ENCODE peak calls at places on chromosome 12, in nine cellular contexts. M is NCI-H510A treated with DMSO at 0.1 percent for 48 hours; X is Jurkat, Clone E6-1; K is A172; V is left cardiac atrium; G is islet precursor cell; L is lung microvascular endothelial cell; B is amniotic stem cell; Y is amygdala. Q is an unnamed sample.

GRCh38 chr12:87157791-87158190 is 871.4 kb downstream of the C12orf50 start:
- DNase-seq in M (no peak), X (no peak), K (peak), V (no peak), G (peak), L (no peak), B (peak), Y (no peak), Q (no peak)

GRCh38 chr12:122681814-122682213 is 21.3 kb downstream of the HCAR2 start:
- DNase-seq in M (no peak), X (no peak), K (no peak), V (no peak), G (no peak), L (no peak), B (no peak), Y (no peak), Q (peak)

GRCh38 chr12:21505888-21506287 is 4.3 kb downstream of the GOLT1B start:
- DNase-seq in M (no peak), X (no peak), K (no peak), V (no peak), G (no peak), L (no peak), B (no peak), Y (no peak), Q (no peak)

GRCh38 chr12:22118206-22118605 is 72.2 kb downstream of the CMAS start:
- DNase-seq in M (no peak), X (no peak), K (no peak), V (no peak), G (no peak), L (no peak), B (no peak), Y (no peak), Q (no peak)

GRCh38 chr12:21065845-21066244 is 65.1 kb upstream of the SLCO1B1 start:
- DNase-seq in M (peak), X (no peak), K (peak), V (no peak), G (no peak), L (no peak), B (no peak), Y (no peak), Q (no peak)

GRCh38 chr12:132427177-132427725 is 62.7 kb upstream of the FBRSL1 start:
- DNase-seq in M (no peak), X (no peak), K (no peak), V (no peak), G (no peak), L (no peak), B (no peak), Y (no peak), Q (no peak)

GRCh38 chr12:109778684-109779083 is 54.5 kb downstream of the TRPV4 start:
- DNase-seq in M (no peak), X (no peak), K (no peak), V (no peak), G (no peak), L (no peak), B (no peak), Y (no peak), Q (no peak)

GRCh38 chr12:22518998-22519397 is 25.3 kb downstream of the C2CD5 start:
- DNase-seq in M (no peak), X (no peak), K (no peak), V (no peak), G (no peak), L (no peak), B (no peak), Y (no peak), Q (no peak)

GRCh38 chr12:130686511-130686981 is 29.6 kb downstream of the RIMBP2 start:
- DNase-seq in M (no peak), X (no peak), K (no peak), V (no peak), G (no peak), L (no peak), B (no peak), Y (no peak), Q (no peak)

GRCh38 chr12:86260183-86260582 is 4.0 kb upstream of the MGAT4C start:
- DNase-seq in M (no peak), X (no peak), K (no peak), V (no peak), G (no peak), L (no peak), B (no peak), Y (no peak), Q (no peak)

GRCh38 chr12:67442347-67442841 is 173.2 kb downstream of the CAND1 start:
- DNase-seq in M (peak), X (no peak), K (no peak), V (no peak), G (no peak), L (no peak), B (no peak), Y (no peak), Q (no peak)

GRCh38 chr12:13537623-13538022 is 341.1 kb downstream of the EMP1 start:
- DNase-seq in M (no peak), X (peak), K (no peak), V (no peak), G (no peak), L (no peak), B (no peak), Y (no peak), Q (no peak)

GRCh38 chr12:52190860-52191729 is 719 bp downstream of the KRT80 start:
- DNase-seq in M (no peak), X (no peak), K (peak), V (no peak), G (no peak), L (no peak), B (no peak), Y (no peak), Q (no peak)

GRCh38 chr12:108633534-108634224 is at the start of gene SELPLG:
- DNase-seq in M (no peak), X (peak), K (no peak), V (peak), G (no peak), L (no peak), B (no peak), Y (peak), Q (peak)

GRCh38 chr12:86230516-86231146 is 25.6 kb downstream of the MGAT4C start:
- DNase-seq in M (no peak), X (no peak), K (peak), V (no peak), G (no peak), L (peak), B (no peak), Y (no peak), Q (no peak)

GRCh38 chr12:107929436-107929835 is 154.9 kb downstream of the ASCL4 start:
- DNase-seq in M (peak), X (peak), K (peak), V (no peak), G (peak), L (peak), B (no peak), Y (no peak), Q (no peak)

GRCh38 chr12:107415834-107416233 is 269.8 kb upstream of the PWP1 start:
- DNase-seq in M (no peak), X (no peak), K (no peak), V (no peak), G (no peak), L (no peak), B (peak), Y (no peak), Q (no peak)

GRCh38 chr12:9163392-9163791 is 44.8 kb downstream of the PZP start:
- DNase-seq in M (no peak), X (no peak), K (no peak), V (no peak), G (no peak), L (peak), B (no peak), Y (no peak), Q (no peak)

GRCh38 chr12:38919191-38919590 is 13.8 kb upstream of the CPNE8 start:
- DNase-seq in M (no peak), X (no peak), K (peak), V (no peak), G (no peak), L (peak), B (no peak), Y (peak), Q (no peak)

GRCh38 chr12:9926876-9927275 is 5.3 kb downstream of the CLEC2A start:
- DNase-seq in M (no peak), X (no peak), K (no peak), V (no peak), G (no peak), L (no peak), B (no peak), Y (no peak), Q (no peak)

GRCh38 chr12:132632521-132633228 is 14.1 kb downstream of the P2RX2 start:
- DNase-seq in M (no peak), X (no peak), K (no peak), V (no peak), G (no peak), L (no peak), B (no peak), Y (no peak), Q (no peak)

GRCh38 chr12:39145175-39145999 is 240.0 kb upstream of the CPNE8 start:
- DNase-seq in M (no peak), X (no peak), K (no peak), V (peak), G (peak), L (peak), B (no peak), Y (peak), Q (peak)

GRCh38 chr12:5944688-5945070 is 380 bp downstream of the ANO2 start:
- DNase-seq in M (no peak), X (no peak), K (no peak), V (no peak), G (no peak), L (no peak), B (no peak), Y (no peak), Q (no peak)

GRCh38 chr12:4355843-4356327 is 23.6 kb downstream of the FGF23 start:
- DNase-seq in M (no peak), X (peak), K (peak), V (no peak), G (peak), L (peak), B (no peak), Y (no peak), Q (no peak)

GRCh38 chr12:96049096-96049495 is 13.7 kb upstream of the LTA4H start:
- DNase-seq in M (no peak), X (no peak), K (no peak), V (no peak), G (no peak), L (no peak), B (no peak), Y (no peak), Q (no peak)

GRCh38 chr12:6272300-6273208 is 37.9 kb upstream of the PLEKHG6 start:
- DNase-seq in M (no peak), X (no peak), K (no peak), V (no peak), G (peak), L (no peak), B (no peak), Y (no peak), Q (peak)

GRCh38 chr12:31465002-31465401 is 125.9 kb downstream of the DENND5B start:
- DNase-seq in M (no peak), X (no peak), K (no peak), V (no peak), G (no peak), L (no peak), B (no peak), Y (no peak), Q (no peak)

GRCh38 chr12:51421266-51421884 is 3.3 kb upstream of the SLC4A8 start:
- DNase-seq in M (peak), X (peak), K (peak), V (peak), G (peak), L (peak), B (peak), Y (peak), Q (no peak)

GRCh38 chr12:12376636-12377448 is 20.0 kb downstream of the BORCS5 start:
- DNase-seq in M (peak), X (peak), K (peak), V (no peak), G (peak), L (peak), B (peak), Y (no peak), Q (peak)